ENCODE peak calls at places on chromosomes 5 and 9, in eight cellular contexts. V, N, H, D, W, J, M and A are unnamed samples. For H3K36me3, the result is how much of the 10 kb centered on the place peaks cover.

GRCh38 chr9:36486933-36487481 is 85.7 kb upstream of the MELK start:
- DNase-seq in N (peak), H (peak), V (peak), W (peak), M (peak), D (no peak), J (peak), A (peak)

GRCh38 chr5:116441223-116441622 is 133.4 kb downstream of the SEMA6A start:
- DNase-seq in M (no peak), D (no peak), V (no peak), H (no peak), W (no peak), J (no peak), N (no peak), A (peak)

GRCh38 chr9:127463382-127463781 is 12.1 kb downstream of the LRSAM1 start:
- DNase-seq in M (no peak), H (no peak), W (no peak), D (no peak), J (no peak), N (no peak), V (no peak), A (peak)

GRCh38 chr5:5159282-5160108 is 19.4 kb downstream of the ADAMTS16 start:
- DNase-seq in D (no peak), W (no peak), N (no peak), M (no peak), V (no peak), J (no peak), H (no peak), A (no peak)

GRCh38 chr9:97510797-97511761 is 9.6 kb downstream of the TMOD1 start:
- DNase-seq in M (no peak), W (no peak), N (no peak), J (peak), D (peak), H (no peak), V (no peak), A (no peak)

GRCh38 chr9:73081979-73082657 is 69.5 kb upstream of the ANXA1 start:
- DNase-seq in M (no peak), V (peak), N (no peak), H (no peak), D (peak), J (no peak), W (peak), A (peak)

GRCh38 chr5:54257366-54258118 is 52.8 kb downstream of the ARL15 start:
- DNase-seq in N (no peak), H (no peak), D (peak), V (no peak), W (no peak), J (no peak), M (no peak), A (no peak)

GRCh38 chr9:121883281-121884056 is 209.6 kb downstream of the TTLL11 start:
- DNase-seq in D (peak), V (no peak), H (no peak), M (no peak), J (no peak), N (no peak), W (no peak), A (peak)

GRCh38 chr9:13688990-13689600 is 409.6 kb upstream of the MPDZ start:
- DNase-seq in J (no peak), M (no peak), H (no peak), V (peak), N (no peak), D (no peak), W (peak), A (peak)

GRCh38 chr9:31347082-31347617 is 1037.3 kb upstream of the ACO1 start:
- DNase-seq in D (no peak), V (no peak), N (no peak), M (no peak), H (no peak), W (no peak), J (no peak), A (peak)

GRCh38 chr9:111066427-111066826 is 28.2 kb upstream of the LPAR1 start:
- DNase-seq in W (no peak), N (no peak), V (no peak), M (no peak), D (peak), J (no peak), H (no peak), A (no peak)

GRCh38 chr9:101966706-101967105 is 228.3 kb upstream of the GRIN3A start:
- DNase-seq in H (no peak), W (no peak), V (no peak), N (no peak), M (no peak), J (no peak), D (no peak), A (peak)

GRCh38 chr9:137303031-137303892 is 1.2 kb upstream of the NRARP start:
- DNase-seq in M (peak), H (no peak), W (peak), J (peak), V (peak), N (peak), D (no peak), A (peak)

GRCh38 chr5:39231705-39232525 is 12.6 kb upstream of the FYB1 start:
- DNase-seq in N (no peak), J (no peak), D (no peak), H (no peak), M (no peak), W (no peak), V (no peak), A (no peak)

GRCh38 chr5:134738963-134739661 is 764 bp downstream of the CAMLG start:
- DNase-seq in H (no peak), W (peak), J (no peak), M (no peak), V (peak), D (peak), N (peak), A (peak)

GRCh38 chr5:111364992-111365391 is 140.8 kb downstream of the CAMK4 start:
- DNase-seq in M (no peak), W (peak), D (peak), J (no peak), H (no peak), V (peak), N (no peak), A (peak)

GRCh38 chr5:64312496-64312895 is 146.9 kb downstream of the RNF180 start:
- DNase-seq in N (no peak), J (no peak), D (no peak), W (no peak), V (no peak), H (no peak), M (no peak), A (no peak)

GRCh38 chr5:126354857-126355731 is 68.1 kb upstream of the GRAMD2B start:
- DNase-seq in V (no peak), J (no peak), N (no peak), D (no peak), M (no peak), W (no peak), H (no peak), A (peak)

GRCh38 chr5:126355940-126356339 is 67.3 kb upstream of the GRAMD2B start:
- DNase-seq in J (no peak), N (no peak), M (no peak), D (no peak), H (no peak), W (no peak), V (no peak), A (no peak)

GRCh38 chr5:126357585-126358342 is 65.4 kb upstream of the GRAMD2B start:
- DNase-seq in D (no peak), W (no peak), H (no peak), N (no peak), M (no peak), J (no peak), V (no peak), A (no peak)

GRCh38 chr5:126351138-126351537 is 72.1 kb upstream of the GRAMD2B start:
- DNase-seq in D (peak), W (peak), N (no peak), H (no peak), M (no peak), V (no peak), J (no peak), A (no peak)

GRCh38 chr5:126354012-126354856 is 69.0 kb upstream of the GRAMD2B start:
- DNase-seq in H (no peak), M (no peak), J (no peak), V (peak), D (peak), N (no peak), W (peak), A (peak)
- H3K27ac ChIP-seq in H (no peak), M (peak), J (no peak), V (no peak), D (peak), N (peak), W (peak), A (peak)

GRCh38 chr5:62779010-62779422 is 200.4 kb downstream of the LRRC70 start:
- DNase-seq in W (peak), H (no peak), V (peak), D (peak), M (no peak), J (no peak), N (no peak), A (peak)
- H3K4me3 ChIP-seq in W (no peak), H (no peak), V (no peak), D (no peak), M (no peak), J (no peak), N (no peak), A (no peak)

GRCh38 chr5:230711-231110 is 12.6 kb downstream of the SDHA start:
- DNase-seq in W (no peak), N (no peak), D (no peak), V (no peak), H (no peak), M (no peak), J (no peak), A (no peak)
- H3K36me3 ChIP-seq in W (under half), N (under half), D (half or more), V (half or more), H (under half), M (under half), J (half or more), A (under half)

DNA sequence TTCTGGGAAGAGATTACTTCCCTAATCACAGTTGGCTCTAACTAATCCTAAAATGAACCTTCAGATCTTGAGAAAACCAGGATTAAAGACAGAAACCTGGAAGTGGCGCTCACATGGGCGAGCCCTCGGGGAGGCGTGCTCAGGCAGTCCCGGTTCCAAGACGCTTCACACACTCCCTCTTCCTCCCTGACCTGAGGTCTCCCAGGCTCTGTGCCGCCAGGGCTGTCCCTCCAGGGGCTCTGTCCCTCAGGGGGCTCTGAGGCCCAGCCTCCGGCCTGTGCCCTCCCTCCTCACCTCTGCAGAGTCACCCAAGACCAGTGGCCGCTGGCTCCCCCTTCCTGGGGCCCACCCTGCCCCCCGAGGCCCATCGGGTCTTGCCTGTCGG is 10.2 kb downstream of the SLC9A3 start:
- DNase-seq in N (no peak), D (no peak), V (no peak), W (no peak), J (no peak), H (no peak), M (no peak), A (no peak)
- H3K27ac ChIP-seq in N (no peak), D (no peak), V (no peak), W (peak), J (no peak), H (no peak), M (no peak), A (no peak)